ENCODE peak calls at places on chromosomes 2 and 18, in nine cellular contexts. B is NT2/D1, N is H1, P is psoas muscle, T is stomach, C is upper lobe of right lung, Q is A549, S is neural progenitor cell, F is heart right ventricle. H is an unnamed sample. For H3K4me1 and H3K9me3, the result is how much of the 10 kb centered on the place peaks cover.

GRCh38 chr2:17164550-17164949 is 353.7 kb downstream of the RAD51AP2 start:
- DNase-seq in S (no peak), N (no peak), B (no peak), F (no peak), C (no peak), P (no peak), Q (no peak), T (no peak), H (no peak)

GRCh38 chr2:67670704-67671300 is 273.7 kb downstream of the ETAA1 start:
- DNase-seq in C (no peak), B (no peak), T (no peak), F (no peak), P (peak), S (no peak), Q (no peak), N (no peak), H (no peak)

GRCh38 chr18:11392292-11392691 is 217.1 kb upstream of the SLC35G4 start:
- DNase-seq in N (peak), P (no peak), Q (no peak), S (peak), C (no peak), B (peak), T (no peak), F (no peak), H (no peak)

GRCh38 chr2:128605931-128606330 is 287.3 kb upstream of the HS6ST1 start:
- DNase-seq in C (no peak), N (no peak), S (no peak), F (no peak), T (peak), Q (no peak), B (no peak), P (no peak), H (no peak)

GRCh38 chr2:192208848-192209247 is 14.1 kb upstream of the TMEFF2 start:
- DNase-seq in B (no peak), T (no peak), N (no peak), F (no peak), P (no peak), Q (no peak), C (no peak), S (no peak), H (no peak)

GRCh38 chr18:74316257-74317180 is 880 bp downstream of the C18orf63 start:
- DNase-seq in S (no peak), T (no peak), B (no peak), F (no peak), N (no peak), P (no peak), C (no peak), Q (peak), H (no peak)

GRCh38 chr2:46200100-46200690 is 97.0 kb upstream of the EPAS1 start:
- DNase-seq in N (no peak), T (no peak), B (no peak), C (no peak), Q (no peak), P (no peak), F (no peak), S (no peak), H (no peak)

GRCh38 chr2:65158557-65158956 is 28.7 kb upstream of the RAB1A start:
- DNase-seq in N (no peak), P (no peak), Q (no peak), F (no peak), C (no peak), S (no peak), T (peak), B (no peak), H (peak)

GRCh38 chr18:14971461-14972185 is 223.7 kb downstream of the ANKRD30B start:
- DNase-seq in C (no peak), Q (no peak), F (no peak), B (no peak), P (no peak), T (no peak), S (no peak), N (no peak), H (no peak)

GRCh38 chr2:74567862-74568261 is 13.3 kb downstream of the DOK1 start:
- DNase-seq in S (no peak), Q (no peak), N (no peak), C (no peak), P (no peak), F (no peak), T (no peak), B (no peak), H (no peak)

GRCh38 chr18:1627494-1627893 is 722.8 kb downstream of the ADCYAP1 start:
- DNase-seq in B (no peak), N (no peak), S (no peak), T (no peak), F (no peak), Q (no peak), C (no peak), P (no peak), H (no peak)

GRCh38 chr2:159010340-159010739 is 41.9 kb downstream of the TANC1 start:
- DNase-seq in N (no peak), F (no peak), T (no peak), Q (no peak), S (no peak), P (no peak), C (no peak), B (no peak), H (no peak)

GRCh38 chr2:42052702-42053481 is 5.1 kb downstream of the PKDCC start:
- DNase-seq in B (no peak), Q (no peak), C (no peak), N (no peak), F (peak), P (no peak), T (no peak), S (no peak), H (peak)

GRCh38 chr2:28319118-28320008 is 73.3 kb upstream of the FOSL2 start:
- DNase-seq in B (no peak), F (no peak), T (no peak), S (peak), P (peak), N (no peak), Q (no peak), C (no peak), H (no peak)

GRCh38 chr2:225400060-225400511 is 576 bp downstream of the NYAP2 start:
- DNase-seq in S (peak), T (no peak), F (no peak), N (peak), P (no peak), B (peak), C (no peak), Q (peak), H (no peak)

GRCh38 chr18:23585897-23586248 is 433 bp downstream of the NPC1 start:
- DNase-seq in C (no peak), N (no peak), P (no peak), S (no peak), F (no peak), B (no peak), T (no peak), Q (no peak), H (no peak)

GRCh38 chr2:134466141-134466540 is 212.3 kb downstream of the MGAT5 start:
- DNase-seq in B (peak), Q (no peak), N (peak), P (no peak), T (peak), S (peak), F (no peak), C (no peak), H (peak)

GRCh38 chr2:149466635-149467034 is 120.9 kb downstream of the MMADHC start:
- DNase-seq in B (no peak), N (no peak), F (no peak), T (no peak), Q (no peak), C (no peak), S (no peak), P (no peak), H (no peak)

GRCh38 chr18:76715012-76715608 is 107.2 kb upstream of the ZNF236 start:
- DNase-seq in F (no peak), S (no peak), N (no peak), B (no peak), P (peak), C (no peak), T (no peak), Q (no peak), H (no peak)

GRCh38 chr2:45651415-45652089 is at the start of gene PRKCE:
- DNase-seq in F (peak), T (peak), B (no peak), S (peak), C (peak), P (peak), N (peak), Q (peak), H (peak)

GRCh38 chr2:169464508-169465386 is 14.5 kb upstream of the BBS5 start:
- DNase-seq in F (no peak), C (no peak), N (no peak), B (no peak), T (no peak), S (no peak), P (no peak), Q (no peak), H (no peak)

GRCh38 chr2:207202645-207203044 is 36.9 kb upstream of the KLF7 start:
- DNase-seq in P (no peak), C (no peak), Q (no peak), N (peak), S (peak), F (no peak), T (no peak), B (peak), H (no peak)

GRCh38 chr2:138846216-138846821 is 66.1 kb upstream of the NXPH2 start:
- DNase-seq in T (no peak), Q (peak), B (no peak), S (peak), C (no peak), P (no peak), F (no peak), N (no peak), H (no peak)

GRCh38 chr18:11412790-11413189 is 196.6 kb upstream of the SLC35G4 start:
- DNase-seq in N (no peak), T (no peak), B (no peak), F (no peak), Q (no peak), C (no peak), S (no peak), P (no peak), H (no peak)

GRCh38 chr2:79530443-79530842 is 17.6 kb downstream of the CTNNA2 start:
- DNase-seq in S (peak), N (no peak), C (no peak), P (no peak), B (no peak), F (no peak), T (no peak), Q (no peak), H (no peak)

GRCh38 chr2:14016289-14016955 is 616.1 kb upstream of the LRATD1 start:
- DNase-seq in T (peak), N (no peak), B (no peak), Q (no peak), F (no peak), P (no peak), C (no peak), S (no peak), H (no peak)

GRCh38 chr2:27123302-27124150 is at the start of gene ABHD1:
- DNase-seq in C (peak), F (peak), B (no peak), S (peak), N (peak), P (peak), T (peak), Q (peak), H (peak)

GRCh38 chr2:144256996-144257707 is 262.8 kb downstream of the ZEB2 start:
- DNase-seq in P (no peak), N (no peak), C (no peak), Q (no peak), T (no peak), B (no peak), S (no peak), F (no peak), H (no peak)

GRCh38 chr2:112256654-112257053 is 1.8 kb upstream of the ZC3H8 start:
- DNase-seq in B (no peak), N (no peak), S (no peak), P (no peak), T (no peak), C (no peak), Q (no peak), F (no peak), H (no peak)

GRCh38 chr18:10240276-10240675 is 214.2 kb upstream of the APCDD1 start:
- DNase-seq in S (no peak), C (no peak), B (no peak), Q (no peak), N (no peak), T (no peak), P (no peak), F (no peak), H (no peak)

GRCh38 chr2:234500394-234501006 is 3.6 kb upstream of the ARL4C start:
- DNase-seq in C (peak), N (peak), F (peak), P (peak), B (no peak), T (peak), S (peak), Q (no peak), H (peak)

GRCh38 chr2:68230246-68231060 is 21.9 kb downstream of the PPP3R1 start:
- DNase-seq in N (no peak), S (no peak), C (no peak), B (no peak), F (no peak), P (no peak), T (no peak), Q (no peak), H (no peak)

GRCh38 chr18:46152436-46152807 is 48.2 kb downstream of the HAUS1 start:
- DNase-seq in Q (no peak), C (no peak), B (no peak), T (no peak), P (peak), S (no peak), F (peak), N (no peak), H (no peak)

GRCh38 chr2:46041434-46041833 is 255.8 kb upstream of the EPAS1 start:
- DNase-seq in S (no peak), T (no peak), N (no peak), B (no peak), C (no peak), P (no peak), Q (no peak), F (no peak), H (no peak)

GRCh38 chr2:215498411-215498810 is 62.5 kb upstream of the FN1 start:
- DNase-seq in B (no peak), P (no peak), N (no peak), F (no peak), S (no peak), T (peak), Q (peak), C (no peak), H (no peak)

GRCh38 chr18:37604032-37604431 is 38.4 kb upstream of the CELF4 start:
- DNase-seq in C (no peak), T (no peak), Q (no peak), P (no peak), S (no peak), N (peak), B (no peak), F (no peak), H (no peak)

GRCh38 chr2:8472545-8473361 is 209.1 kb upstream of the ID2 start:
- DNase-seq in B (no peak), S (no peak), Q (no peak), F (no peak), C (no peak), P (no peak), N (no peak), T (no peak), H (no peak)

GRCh38 chr2:241109210-241110088 is 7.4 kb upstream of the MTERF4 start:
- DNase-seq in Q (no peak), P (no peak), F (no peak), T (no peak), B (no peak), C (no peak), N (no peak), S (no peak), H (no peak)

GRCh38 chr2:16821696-16822095 is 156.1 kb upstream of the CYRIA start:
- DNase-seq in Q (no peak), C (no peak), F (no peak), T (no peak), B (no peak), P (no peak), N (no peak), S (peak), H (no peak)

GRCh38 chr2:114550895-114551793 is 108.7 kb downstream of the DPP10 start:
- DNase-seq in P (no peak), C (no peak), S (peak), Q (peak), F (peak), B (peak), T (peak), N (peak), H (peak)

GRCh38 chr2:72140621-72140960 is 7.1 kb downstream of the CYP26B1 start:
- DNase-seq in F (no peak), N (no peak), P (no peak), T (peak), C (no peak), Q (no peak), B (no peak), S (no peak), H (peak)
- H3K4me1 ChIP-seq in F (half or more), N (under half), P (under half), T (half or more), C (under half), Q (under half), B (under half), S (half or more), H (under half)

GRCh38 chr2:132466428-132467028 is 49.9 kb downstream of the GPR39 start:
- DNase-seq in F (no peak), C (no peak), N (no peak), Q (no peak), T (no peak), B (no peak), P (no peak), S (no peak), H (no peak)
- H3K9me3 ChIP-seq in F (under half), C (under half), N (half or more), Q (half or more), T (under half), B (half or more), P (under half), S (under half), H (under half)

GRCh38 chr2:62741127-62741526 is 35.6 kb downstream of the EHBP1 start:
- DNase-seq in Q (no peak), C (no peak), B (no peak), P (no peak), F (no peak), T (no peak), S (no peak), N (no peak), H (no peak)
- H3K4me1 ChIP-seq in Q (half or more), C (under half), B (under half), P (under half), F (under half), T (half or more), S (under half), N (under half), H (under half)

GRCh38 chr2:54176577-54176976 is 61.2 kb downstream of the ACYP2 start:
- DNase-seq in N (peak), C (peak), P (peak), S (no peak), Q (no peak), F (peak), B (peak), T (no peak), H (peak)
- H3K9me3 ChIP-seq in N (under half), C (under half), P (under half), S (under half), Q (under half), F (under half), B (under half), T (under half), H (under half)

GRCh38 chr2:238863231-238863630 is 15.3 kb downstream of the TWIST2 start:
- DNase-seq in F (no peak), N (no peak), B (no peak), Q (no peak), P (no peak), C (no peak), S (no peak), T (no peak), H (no peak)
- H3K4me1 ChIP-seq in F (under half), N (under half), B (under half), Q (half or more), P (under half), C (under half), S (under half), T (half or more), H (under half)

GRCh38 chr2:197661626-197662025 is 13.8 kb downstream of the RFTN2 start:
- DNase-seq in S (no peak), C (no peak), Q (no peak), F (no peak), B (no peak), T (no peak), P (no peak), N (no peak), H (no peak)
- H3K9me3 ChIP-seq in S (under half), C (under half), Q (under half), F (under half), B (under half), T (under half), P (under half), N (under half), H (under half)

DNA sequence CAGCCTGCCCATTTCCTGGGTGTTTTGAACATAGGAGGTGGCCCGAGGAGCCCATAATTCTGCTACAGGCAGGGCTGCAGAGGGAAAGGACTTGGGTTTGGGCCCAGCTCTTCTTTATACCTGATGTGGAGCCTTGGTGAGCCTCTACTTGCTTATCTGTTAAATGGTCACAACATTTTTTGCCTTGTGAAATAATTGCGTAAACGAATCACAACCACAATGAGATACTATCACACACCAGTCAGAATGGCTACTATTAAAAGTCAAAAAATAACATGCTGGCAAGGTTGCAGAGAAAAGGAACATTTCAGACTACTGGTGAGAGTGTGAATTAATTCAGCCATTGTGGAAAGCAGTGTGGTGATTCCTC is 4.1 kb upstream of the FABP1 start:
- DNase-seq in Q (no peak), N (no peak), P (no peak), F (no peak), B (no peak), S (no peak), T (no peak), C (no peak), H (no peak)
- H3K4me1 ChIP-seq in Q (under half), N (under half), P (under half), F (under half), B (under half), S (under half), T (under half), C (under half), H (under half)

DNA sequence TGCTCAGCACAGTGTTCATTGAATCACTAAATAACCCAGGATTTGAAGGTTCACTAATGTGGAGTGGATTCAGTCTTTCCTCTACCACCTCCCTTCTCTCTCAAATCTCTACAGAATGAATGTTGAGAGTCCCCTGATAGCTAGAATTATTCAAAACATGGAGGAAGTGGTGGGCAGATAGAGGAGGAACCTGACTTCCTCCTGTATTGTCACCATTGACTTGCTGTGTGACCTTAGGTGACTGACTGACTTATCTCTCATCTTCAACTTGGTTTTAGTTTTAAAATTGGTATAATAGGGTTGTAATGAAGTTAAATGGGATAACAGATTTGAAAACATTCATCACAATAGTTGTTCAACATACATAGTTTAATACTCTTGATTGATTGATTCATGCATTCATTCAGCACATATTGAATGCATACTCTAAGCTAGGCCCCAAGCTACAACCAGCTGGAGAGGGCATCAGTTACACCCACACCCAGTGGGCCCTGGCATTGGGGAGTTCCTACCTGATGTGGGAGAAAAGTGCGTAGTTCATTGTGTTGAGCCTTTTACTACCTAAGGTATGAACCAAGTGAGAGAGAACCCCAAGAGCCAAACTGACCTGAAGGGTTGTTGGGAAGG is 96.0 kb downstream of the WDR7 start:
- DNase-seq in Q (no peak), T (no peak), P (no peak), N (no peak), S (no peak), C (no peak), B (no peak), F (no peak), H (no peak)
- H3K9me3 ChIP-seq in Q (under half), T (under half), P (under half), N (under half), S (under half), C (under half), B (under half), F (under half), H (under half)

H was measured in colonic mucosa.